ENCODE peak calls at places on chromosome 14, in four cellular contexts. One of them, this sample, is unnamed.

GRCh38 chr14:76193696-76194095 is 42.0 kb downstream of the GPATCH2L start:
- DNase-seq in mammary epithelial cell: peak; percentile 30
- DNase-seq in H7: no peak
- DNase-seq in IMR-90: peak; percentile 47
- DNase-seq in this sample: no peak

GRCh38 chr14:51650721-51651387 is 856 bp upstream of the FRMD6 start:
- DNase-seq in IMR-90: no peak
- DNase-seq in H7: peak; percentile 49
- DNase-seq in mammary epithelial cell: no peak
- DNase-seq in this sample: no peak

GRCh38 chr14:53596845-53597525 is 359.6 kb downstream of the BMP4 start:
- DNase-seq in mammary epithelial cell: no peak
- DNase-seq in IMR-90: peak; percentile 43
- DNase-seq in H7: no peak
- DNase-seq in this sample: no peak

GRCh38 chr14:99055019-99055418 is 217.0 kb downstream of the BCL11B start:
- DNase-seq in IMR-90: no peak
- DNase-seq in mammary epithelial cell: peak; percentile 85
- DNase-seq in H7: no peak
- DNase-seq in this sample: no peak

GRCh38 chr14:96240641-96241040 is 15.4 kb upstream of the BDKRB1 start:
- DNase-seq in IMR-90: no peak
- DNase-seq in mammary epithelial cell: no peak
- DNase-seq in H7: no peak
- DNase-seq in this sample: no peak

GRCh38 chr14:103698380-103699260 is 16.6 kb downstream of the XRCC3 start:
- DNase-seq in H7: peak; percentile 73
- DNase-seq in IMR-90: no peak
- DNase-seq in mammary epithelial cell: no peak
- DNase-seq in this sample: no peak

GRCh38 chr14:50790568-50790967 is 40.4 kb downstream of the NIN start:
- DNase-seq in mammary epithelial cell: no peak
- DNase-seq in IMR-90: peak; percentile 70
- DNase-seq in H7: no peak
- DNase-seq in this sample: no peak

GRCh38 chr14:89221109-89221508 is 195.9 kb downstream of the FOXN3 start:
- DNase-seq in IMR-90: peak; percentile 84
- DNase-seq in mammary epithelial cell: peak; percentile 5
- DNase-seq in H7: no peak
- DNase-seq in this sample: no peak

GRCh38 chr14:74882103-74882920 is 596 bp downstream of the DLST start:
- DNase-seq in H7: peak; percentile 81
- DNase-seq in IMR-90: peak; percentile 41
- DNase-seq in mammary epithelial cell: peak; percentile 66
- DNase-seq in this sample: peak; percentile 44

GRCh38 chr14:89336338-89336737 is 80.7 kb downstream of the FOXN3 start:
- DNase-seq in IMR-90: no peak
- DNase-seq in mammary epithelial cell: no peak
- DNase-seq in H7: no peak
- DNase-seq in this sample: no peak

GRCh38 chr14:53152909-53153701 is at the start of gene DDHD1:
- DNase-seq in H7: peak; percentile 96
- DNase-seq in IMR-90: peak; percentile 65
- DNase-seq in mammary epithelial cell: peak; percentile 57
- DNase-seq in this sample: peak; percentile 70

GRCh38 chr14:55398679-55399078 is 13.0 kb downstream of the ATG14 start:
- DNase-seq in mammary epithelial cell: peak; percentile 90
- DNase-seq in H7: no peak
- DNase-seq in IMR-90: peak; percentile 99
- DNase-seq in this sample: no peak

GRCh38 chr14:45838597-45838996 is 585.6 kb upstream of the MIS18BP1 start:
- DNase-seq in IMR-90: no peak
- DNase-seq in mammary epithelial cell: peak; percentile 6
- DNase-seq in H7: no peak
- DNase-seq in this sample: no peak

GRCh38 chr14:101600891-101601602 is 39.8 kb downstream of the DIO3 start:
- DNase-seq in H7: peak; percentile 26
- DNase-seq in IMR-90: no peak
- DNase-seq in mammary epithelial cell: no peak
- DNase-seq in this sample: no peak

GRCh38 chr14:104927432-104927816 is 2.7 kb downstream of the PLD4 start:
- DNase-seq in IMR-90: no peak
- DNase-seq in mammary epithelial cell: no peak
- DNase-seq in H7: peak; percentile 71
- DNase-seq in this sample: no peak

GRCh38 chr14:61364243-61364642 is 42.9 kb downstream of the PRKCH start:
- DNase-seq in H7: no peak
- DNase-seq in mammary epithelial cell: no peak
- DNase-seq in IMR-90: no peak
- DNase-seq in this sample: no peak

GRCh38 chr14:55654233-55654632 is 74.2 kb downstream of the KTN1 start:
- DNase-seq in H7: no peak
- DNase-seq in mammary epithelial cell: no peak
- DNase-seq in IMR-90: no peak
- DNase-seq in this sample: no peak

GRCh38 chr14:21475767-21476525 is 813 bp downstream of the RAB2B start:
- DNase-seq in H7: no peak
- DNase-seq in mammary epithelial cell: no peak
- DNase-seq in IMR-90: no peak
- DNase-seq in this sample: no peak

GRCh38 chr14:59406454-59407245 is 58.5 kb downstream of the GPR135 start:
- DNase-seq in IMR-90: peak; percentile 59
- DNase-seq in H7: no peak
- DNase-seq in mammary epithelial cell: peak; percentile 57
- DNase-seq in this sample: no peak
- H3K4me3 ChIP-seq in IMR-90: no peak overlapping the region
- H3K4me3 ChIP-seq in H7: no peak overlapping the region
- H3K4me3 ChIP-seq in mammary epithelial cell: peak overlapping the region; percentile 30
- H3K4me3 ChIP-seq in this sample: no peak overlapping the region

GRCh38 chr14:69316449-69317391 is 56.8 kb downstream of the GALNT16 start:
- DNase-seq in H7: peak; percentile 44
- DNase-seq in IMR-90: peak; percentile 98
- DNase-seq in mammary epithelial cell: peak; percentile 71
- DNase-seq in this sample: peak; percentile 34
- H3K4me3 ChIP-seq in H7: no peak overlapping the region
- H3K4me3 ChIP-seq in IMR-90: no peak overlapping the region
- H3K4me3 ChIP-seq in mammary epithelial cell: no peak overlapping the region
- H3K4me3 ChIP-seq in this sample: no peak overlapping the region

GRCh38 chr14:37587438-37587837 is 7.6 kb downstream of the FOXA1 start:
- DNase-seq in H7: no peak
- DNase-seq in mammary epithelial cell: no peak
- DNase-seq in IMR-90: no peak
- DNase-seq in this sample: no peak
- H3K4me3 ChIP-seq in H7: no peak overlapping the region
- H3K4me3 ChIP-seq in mammary epithelial cell: no peak overlapping the region
- H3K4me3 ChIP-seq in IMR-90: no peak overlapping the region
- H3K4me3 ChIP-seq in this sample: no peak overlapping the region

GRCh38 chr14:23366163-23366921 is 1.4 kb upstream of the EFS start:
- DNase-seq in IMR-90: peak; percentile 72
- DNase-seq in H7: peak; percentile 97
- DNase-seq in mammary epithelial cell: peak; percentile 60
- DNase-seq in this sample: peak; percentile 51
- H3K4me3 ChIP-seq in IMR-90: peak overlapping the region; percentile 55
- H3K4me3 ChIP-seq in H7: peak overlapping the region; percentile 84
- H3K4me3 ChIP-seq in mammary epithelial cell: peak overlapping the region; percentile 12
- H3K4me3 ChIP-seq in this sample: peak overlapping the region; percentile 33